ENCODE peak calls at places on chromosomes 7 and 10, in six cellular contexts. R is endothelial cell of umbilical vein, M is left ventricle myocardium inferior, I is IMR-90, B is cardiac fibroblast, Q is PC-9. O is an unnamed sample.

GRCh38 chr10:87523731-87524130 is 19.0 kb downstream of the MINPP1 start:
- DNase-seq in R (no peak), M (no peak), I (no peak), B (peak; percentile 29), Q (no peak), O (peak; percentile 38)

GRCh38 chr7:1263391-1263951 is 30.8 kb downstream of the UNCX start:
- DNase-seq in R (no peak), M (no peak), I (no peak), B (no peak), Q (no peak), O (no peak)

GRCh38 chr7:151342811-151343210 is 1.2 kb downstream of the NUB1 start:
- DNase-seq in R (no peak), M (no peak), I (no peak), B (no peak), Q (no peak), O (no peak)

GRCh38 chr7:130024390-130024789 is 26.8 kb downstream of the ZC3HC1 start:
- DNase-seq in R (no peak), M (no peak), I (peak; percentile 68), B (peak; percentile 11), Q (no peak), O (peak; percentile 19)

GRCh38 chr10:119724630-119725549 is 960 bp upstream of the INPP5F start:
- DNase-seq in R (peak; percentile 46), M (no peak), I (peak; percentile 40), B (peak; percentile 36), Q (no peak), O (peak; percentile 54)

GRCh38 chr10:93199221-93199681 is 125.6 kb downstream of the CYP26A1 start:
- DNase-seq in R (peak; percentile 67), M (peak; percentile 68), I (peak; percentile 39), B (peak; percentile 46), Q (no peak), O (peak; percentile 91)

GRCh38 chr10:33212061-33212748 is 122.3 kb downstream of the NRP1 start:
- DNase-seq in R (no peak), M (no peak), I (peak; percentile 63), B (peak; percentile 58), Q (no peak), O (peak; percentile 70)

GRCh38 chr10:7388602-7389001 is 22.2 kb downstream of the SFMBT2 start:
- DNase-seq in R (no peak), M (no peak), I (no peak), B (no peak), Q (no peak), O (no peak)

GRCh38 chr7:151494569-151495284 is 25.0 kb downstream of the RHEB start:
- DNase-seq in R (peak; percentile 53), M (no peak), I (no peak), B (no peak), Q (peak; percentile 61), O (peak; percentile 68)

GRCh38 chr10:103582331-103583123 is 89.0 kb downstream of the NEURL1 start:
- DNase-seq in R (no peak), M (no peak), I (no peak), B (no peak), Q (no peak), O (no peak)

GRCh38 chr10:78599122-78599853 is 469.5 kb upstream of the ZMIZ1 start:
- DNase-seq in R (no peak), M (no peak), I (no peak), B (no peak), Q (no peak), O (no peak)

GRCh38 chr10:66301078-66301477 is 624.8 kb upstream of the LRRTM3 start:
- DNase-seq in R (no peak), M (no peak), I (no peak), B (no peak), Q (no peak), O (no peak)

GRCh38 chr10:103766751-103767509 is 88.4 kb downstream of the SH3PXD2A start:
- DNase-seq in R (no peak), M (no peak), I (no peak), B (no peak), Q (no peak), O (no peak)

GRCh38 chr7:82810558-82811259 is 352.0 kb downstream of the PCLO start:
- DNase-seq in R (peak; percentile 70), M (no peak), I (peak; percentile 83), B (peak; percentile 80), Q (no peak), O (peak; percentile 85)

GRCh38 chr10:24952701-24953349 is 419 bp upstream of the PRTFDC1 start:
- DNase-seq in R (peak; percentile 31), M (peak; percentile 42), I (peak; percentile 56), B (peak; percentile 52), Q (no peak), O (peak; percentile 47)

GRCh38 chr7:78769551-78770101 is 683.8 kb downstream of the MAGI2 start:
- DNase-seq in R (no peak), M (no peak), I (no peak), B (peak; percentile 5), Q (no peak), O (peak; percentile 1)

GRCh38 chr7:129376778-129377700 is 57.2 kb upstream of the STRIP2 start:
- DNase-seq in R (peak; percentile 36), M (no peak), I (peak; percentile 65), B (peak; percentile 73), Q (peak; percentile 50), O (peak; percentile 46)

GRCh38 chr10:127945335-127945734 is 38.4 kb downstream of the PTPRE start:
- DNase-seq in R (peak; percentile 94), M (no peak), I (peak; percentile 17), B (peak; percentile 92), Q (peak; percentile 96), O (peak; percentile 54)

GRCh38 chr10:117132751-117133231 is 5.3 kb downstream of the VAX1 start:
- DNase-seq in R (no peak), M (no peak), I (no peak), B (no peak), Q (no peak), O (no peak)

GRCh38 chr7:77327067-77327931 is 88.8 kb downstream of the GSAP start:
- DNase-seq in R (peak; percentile 21), M (peak; percentile 47), I (peak; percentile 91), B (peak; percentile 79), Q (no peak), O (peak; percentile 84)

GRCh38 chr7:128909605-128910568 is 622 bp downstream of the KCP start:
- DNase-seq in R (peak; percentile 17), M (no peak), I (peak; percentile 23), B (peak; percentile 23), Q (no peak), O (peak; percentile 67)

GRCh38 chr7:134632937-134633540 is 13.6 kb upstream of the BPGM start:
- DNase-seq in R (peak; percentile 79), M (no peak), I (peak; percentile 69), B (peak; percentile 84), Q (no peak), O (peak; percentile 85)

GRCh38 chr7:36151921-36152755 is 916 bp upstream of the EEPD1 start:
- DNase-seq in R (peak; percentile 3), M (no peak), I (no peak), B (no peak), Q (no peak), O (no peak)

GRCh38 chr7:115933463-115933862 is 97.1 kb downstream of the TFEC start:
- DNase-seq in R (no peak), M (no peak), I (no peak), B (peak; percentile 4), Q (no peak), O (no peak)

GRCh38 chr10:91603931-91604331 is 28.9 kb downstream of the PPP1R3C start:
- DNase-seq in R (peak; percentile 90), M (no peak), I (no peak), B (peak; percentile 50), Q (peak; percentile 84), O (peak; percentile 71)

DNA sequence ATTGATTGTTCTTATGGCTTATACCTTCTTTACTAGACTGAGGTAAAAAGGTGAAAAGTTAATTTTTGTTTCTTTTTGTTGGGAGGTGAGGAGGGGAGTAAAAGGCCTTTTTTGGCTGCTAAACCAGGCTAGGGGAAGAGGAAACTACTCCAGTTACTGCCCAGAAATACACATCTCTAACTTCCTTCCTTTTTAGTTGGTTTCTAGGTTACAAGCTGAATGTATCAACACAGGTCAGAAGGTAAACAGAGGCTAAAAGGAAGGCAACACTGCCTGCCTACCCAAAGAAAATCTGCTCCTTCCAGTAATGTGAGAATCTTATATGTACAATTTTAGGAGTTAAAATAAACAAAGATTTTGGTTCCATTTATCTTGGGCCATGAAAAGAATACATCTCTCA is 140.4 kb downstream of the NRBF2 start:
- DNase-seq in R (peak; percentile 85), M (no peak), I (peak; percentile 30), B (peak; percentile 12), Q (no peak), O (peak; percentile 36)
- H3K4me3 ChIP-seq in R (no peak overlapping the region), M (no peak overlapping the region), I (no peak overlapping the region), B (no peak overlapping the region), Q (no peak overlapping the region), O (no peak overlapping the region)

DNA sequence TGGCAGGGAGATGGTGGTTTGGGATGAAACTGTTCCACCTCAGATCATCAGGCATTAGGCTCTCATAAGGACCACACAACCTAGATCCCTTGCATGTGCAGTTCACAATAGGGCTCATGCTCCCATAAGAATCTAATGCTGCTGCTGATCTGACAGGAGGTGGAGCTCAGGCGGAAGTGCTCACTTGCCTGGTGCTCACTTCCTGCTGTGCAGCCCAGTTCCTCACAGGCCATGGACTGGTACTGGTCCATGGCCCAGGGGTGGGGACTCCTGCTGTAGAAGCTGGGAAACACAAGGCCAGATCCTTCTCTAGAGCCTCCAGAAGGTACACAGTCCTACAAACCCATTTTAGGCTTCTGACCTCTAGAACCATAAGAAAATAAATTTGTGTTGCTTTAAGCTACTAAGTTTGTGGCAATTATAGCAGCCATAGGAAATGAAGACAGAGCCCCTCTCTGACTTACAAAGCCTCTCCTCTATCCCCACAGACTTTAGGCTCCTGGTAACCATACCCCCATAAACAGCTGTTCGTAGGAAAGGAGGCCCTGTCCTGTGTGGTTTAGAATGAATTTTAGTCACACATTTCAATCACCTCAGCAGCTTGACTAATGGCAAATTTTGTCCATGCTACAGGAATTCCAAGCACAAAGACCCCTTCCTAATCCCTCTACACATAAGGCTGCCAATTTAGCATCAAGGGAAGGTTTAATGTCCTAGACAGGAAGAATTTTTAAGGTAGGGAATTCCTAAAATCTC is 206.1 kb upstream of the PHYHIPL start:
- DNase-seq in R (no peak), M (no peak), I (no peak), B (no peak), Q (no peak), O (no peak)
- TF ChIP-seq CTCF in R (no peak), M (no peak), I (no peak), B (no peak), Q (no peak), O (no peak)

DNA sequence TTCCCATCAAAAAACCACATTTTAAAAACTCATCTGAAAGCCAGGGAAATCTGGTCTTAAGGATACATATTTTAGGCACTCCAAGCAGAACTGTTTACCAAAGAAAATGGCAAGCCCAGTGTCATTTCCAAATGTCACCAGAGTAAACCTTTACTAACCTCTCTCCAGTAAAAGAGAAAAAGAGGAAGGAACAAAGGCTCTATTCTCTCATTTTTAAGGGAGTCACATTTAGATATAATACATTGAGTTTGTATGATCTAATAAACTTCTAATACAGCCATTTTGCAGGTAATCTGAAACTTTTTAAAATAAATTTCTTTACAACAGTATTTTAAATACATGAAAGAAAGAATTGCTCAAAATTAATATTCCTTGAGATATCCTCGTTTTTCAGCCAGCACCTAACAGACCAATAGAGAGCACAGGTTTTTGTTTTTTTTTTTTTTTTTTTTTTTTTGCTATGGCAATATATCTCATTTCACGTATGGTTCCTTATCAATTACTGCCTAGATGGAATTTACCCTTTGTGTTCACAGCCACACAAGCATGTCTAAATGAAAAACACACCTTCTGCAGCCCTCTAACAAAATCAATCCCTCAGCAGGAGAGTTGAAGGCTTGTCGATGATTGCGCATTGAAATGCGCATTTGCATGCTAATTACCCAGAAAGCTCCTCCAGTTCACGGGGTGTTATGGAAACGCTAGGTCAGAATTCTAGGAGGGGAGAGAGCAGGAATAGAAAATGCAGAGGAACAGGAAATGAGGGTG is 39.8 kb upstream of the MSRB2 start:
- DNase-seq in R (no peak), M (no peak), I (no peak), B (no peak), Q (no peak), O (no peak)
- H3K4me3 ChIP-seq in R (no peak overlapping the region), M (no peak overlapping the region), I (no peak overlapping the region), B (no peak overlapping the region), Q (no peak overlapping the region), O (no peak overlapping the region)

GRCh38 chr10:55668326-55668922 is 692.6 kb downstream of the ZWINT start:
- DNase-seq in R (no peak), M (no peak), I (no peak), B (no peak), Q (no peak), O (no peak)
- TF ChIP-seq CTCF in R (no peak), M (peak; percentile 20), I (no peak), B (no peak), Q (peak; percentile 46), O (no peak)

O was measured in choroid plexus epithelial cell.